ENCODE peak calls at places on chromosomes 7 and 10, in four cellular contexts. One of them, this sample, is unnamed.

GRCh38 chr10:266974-267425 is 131.7 kb downstream of the ZMYND11 start:
- DNase-seq in fibroblast of mammary gland: peak; percentile 41
- DNase-seq in MCF 10A: peak; percentile 80
- DNase-seq in heart left ventricle: no peak
- DNase-seq in this sample: peak; percentile 25

GRCh38 chr10:7956508-7956907 is 98.0 kb upstream of the GATA3 start:
- DNase-seq in fibroblast of mammary gland: peak; percentile 81
- DNase-seq in MCF 10A: peak; percentile 53
- DNase-seq in heart left ventricle: no peak
- DNase-seq in this sample: peak; percentile 86

GRCh38 chr10:70430489-70431445 is 10.7 kb downstream of the NODAL start:
- DNase-seq in fibroblast of mammary gland: peak; percentile 90
- DNase-seq in MCF 10A: no peak
- DNase-seq in heart left ventricle: no peak
- DNase-seq in this sample: peak; percentile 58

GRCh38 chr10:111119637-111120036 is 42.8 kb downstream of the ADRA2A start:
- DNase-seq in fibroblast of mammary gland: no peak
- DNase-seq in MCF 10A: no peak
- DNase-seq in heart left ventricle: no peak
- DNase-seq in this sample: no peak

GRCh38 chr10:119090968-119091367 is 10.4 kb upstream of the EIF3A start:
- DNase-seq in fibroblast of mammary gland: peak; percentile 91
- DNase-seq in MCF 10A: peak; percentile 80
- DNase-seq in heart left ventricle: no peak
- DNase-seq in this sample: peak; percentile 75

GRCh38 chr7:128827248-128827958 is 2.8 kb upstream of the FLNC start:
- DNase-seq in fibroblast of mammary gland: peak; percentile 96
- DNase-seq in MCF 10A: peak; percentile 69
- DNase-seq in heart left ventricle: no peak
- DNase-seq in this sample: peak; percentile 85

GRCh38 chr7:99278180-99278579 is 5.5 kb downstream of the MYH16 start:
- DNase-seq in fibroblast of mammary gland: no peak
- DNase-seq in MCF 10A: peak; percentile 14
- DNase-seq in heart left ventricle: no peak
- DNase-seq in this sample: no peak

GRCh38 chr10:91762878-91763277 is 35.3 kb upstream of the TNKS2 start:
- DNase-seq in fibroblast of mammary gland: no peak
- DNase-seq in MCF 10A: no peak
- DNase-seq in heart left ventricle: no peak
- DNase-seq in this sample: no peak

GRCh38 chr7:57413529-57414398 is 36.2 kb upstream of the ZNF716 start:
- DNase-seq in fibroblast of mammary gland: no peak
- DNase-seq in MCF 10A: no peak
- DNase-seq in heart left ventricle: no peak
- DNase-seq in this sample: no peak

GRCh38 chr7:69399038-69399800 is 199.1 kb upstream of the AUTS2 start:
- DNase-seq in fibroblast of mammary gland: peak; percentile 82
- DNase-seq in MCF 10A: no peak
- DNase-seq in heart left ventricle: no peak
- DNase-seq in this sample: peak; percentile 63

GRCh38 chr10:71092812-71093391 is 119.5 kb upstream of the UNC5B start:
- DNase-seq in fibroblast of mammary gland: no peak
- DNase-seq in MCF 10A: no peak
- DNase-seq in heart left ventricle: no peak
- DNase-seq in this sample: no peak

GRCh38 chr10:120750167-120750566 is 101.0 kb upstream of the WDR11 start:
- DNase-seq in fibroblast of mammary gland: no peak
- DNase-seq in MCF 10A: no peak
- DNase-seq in heart left ventricle: no peak
- DNase-seq in this sample: no peak

GRCh38 chr10:89440262-89440661 is 25.9 kb downstream of the IFIT5 start:
- DNase-seq in fibroblast of mammary gland: peak; percentile 28
- DNase-seq in MCF 10A: peak; percentile 55
- DNase-seq in heart left ventricle: peak; percentile 64
- DNase-seq in this sample: no peak

GRCh38 chr7:107372298-107372697 is 97.6 kb upstream of the GPR22 start:
- DNase-seq in fibroblast of mammary gland: peak; percentile 57
- DNase-seq in MCF 10A: peak; percentile 6
- DNase-seq in heart left ventricle: no peak
- DNase-seq in this sample: peak; percentile 44

GRCh38 chr7:33903770-33904679 is 1.3 kb upstream of the BMPER start:
- DNase-seq in fibroblast of mammary gland: peak; percentile 75
- DNase-seq in MCF 10A: no peak
- DNase-seq in heart left ventricle: peak; percentile 67
- DNase-seq in this sample: peak; percentile 74

GRCh38 chr7:112160771-112161150 is 45.4 kb downstream of the DOCK4 start:
- DNase-seq in fibroblast of mammary gland: no peak
- DNase-seq in MCF 10A: no peak
- DNase-seq in heart left ventricle: no peak
- DNase-seq in this sample: no peak

GRCh38 chr10:100265821-100266485 is 1.5 kb downstream of the CWF19L1 start:
- DNase-seq in fibroblast of mammary gland: no peak
- DNase-seq in MCF 10A: peak; percentile 46
- DNase-seq in heart left ventricle: no peak
- DNase-seq in this sample: peak; percentile 15

GRCh38 chr7:95509199-95509598 is 23.5 kb downstream of the ASB4 start:
- DNase-seq in fibroblast of mammary gland: peak; percentile 33
- DNase-seq in MCF 10A: peak; percentile 7
- DNase-seq in heart left ventricle: no peak
- DNase-seq in this sample: peak; percentile 18

GRCh38 chr7:156177396-156178055 is 365.3 kb upstream of the SHH start:
- DNase-seq in fibroblast of mammary gland: no peak
- DNase-seq in MCF 10A: no peak
- DNase-seq in heart left ventricle: no peak
- DNase-seq in this sample: no peak

GRCh38 chr10:117016271-117016670 is 11.3 kb upstream of the SHTN1 start:
- DNase-seq in fibroblast of mammary gland: no peak
- DNase-seq in MCF 10A: no peak
- DNase-seq in heart left ventricle: no peak
- DNase-seq in this sample: no peak

GRCh38 chr7:132713893-132714292 is 137.6 kb upstream of the PLXNA4 start:
- DNase-seq in fibroblast of mammary gland: no peak
- DNase-seq in MCF 10A: no peak
- DNase-seq in heart left ventricle: no peak
- DNase-seq in this sample: no peak

GRCh38 chr7:132708501-132708900 is 132.2 kb upstream of the PLXNA4 start:
- DNase-seq in fibroblast of mammary gland: no peak
- DNase-seq in MCF 10A: no peak
- DNase-seq in heart left ventricle: no peak
- DNase-seq in this sample: no peak

GRCh38 chr7:132705146-132705545 is 128.9 kb upstream of the PLXNA4 start:
- DNase-seq in fibroblast of mammary gland: no peak
- DNase-seq in MCF 10A: no peak
- DNase-seq in heart left ventricle: no peak
- DNase-seq in this sample: peak; percentile 1

DNA sequence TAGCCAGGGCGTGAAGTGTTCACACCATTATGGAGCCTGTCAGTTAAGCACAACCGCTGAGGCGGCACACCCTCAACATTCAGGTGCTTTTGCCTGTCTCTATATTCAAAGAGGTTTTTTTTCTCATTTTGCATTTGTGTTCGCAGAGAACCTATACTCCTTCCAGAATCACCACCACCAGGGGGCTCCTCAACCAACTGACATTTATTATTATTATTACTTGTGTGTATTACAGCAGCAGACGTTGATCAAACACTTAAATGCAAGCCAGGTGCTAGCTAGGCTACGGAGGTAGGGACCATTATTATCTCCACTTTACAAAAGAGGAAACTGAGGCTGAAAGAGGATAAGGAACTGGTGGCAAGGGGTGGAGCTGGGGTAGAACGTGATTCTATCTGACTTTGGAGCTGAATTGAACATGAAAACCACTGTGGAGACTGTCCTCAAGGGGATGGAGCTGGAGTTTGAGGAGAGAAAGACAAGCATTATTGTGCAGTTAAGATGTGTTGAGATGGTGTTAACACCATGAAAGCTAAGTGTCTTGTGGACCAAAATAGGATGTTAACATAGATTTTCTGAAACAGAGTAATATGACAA is 133.8 kb upstream of the PLXNA4 start:
- DNase-seq in fibroblast of mammary gland: peak; percentile 57
- DNase-seq in MCF 10A: peak; percentile 48
- DNase-seq in heart left ventricle: no peak
- DNase-seq in this sample: peak; percentile 42
- TF ChIP-seq CTCF in fibroblast of mammary gland: peak; percentile 68
- TF ChIP-seq CTCF in MCF 10A: peak; percentile 50
- TF ChIP-seq CTCF in heart left ventricle: peak; percentile 49
- TF ChIP-seq CTCF in this sample: peak; percentile 64

GRCh38 chr7:130152270-130153141 is 52.7 kb downstream of the TMEM209 start:
- DNase-seq in fibroblast of mammary gland: peak; percentile 71
- DNase-seq in MCF 10A: no peak
- DNase-seq in heart left ventricle: no peak
- DNase-seq in this sample: peak; percentile 43

GRCh38 chr7:130154131-130154500 is 51.1 kb downstream of the TMEM209 start:
- DNase-seq in fibroblast of mammary gland: no peak
- DNase-seq in MCF 10A: peak; percentile 48
- DNase-seq in heart left ventricle: no peak
- DNase-seq in this sample: no peak

GRCh38 chr7:130153251-130153908 is 51.8 kb downstream of the TMEM209 start:
- DNase-seq in fibroblast of mammary gland: no peak
- DNase-seq in MCF 10A: no peak
- DNase-seq in heart left ventricle: no peak
- DNase-seq in this sample: no peak

GRCh38 chr7:130156140-130156539 is 49.1 kb downstream of the TMEM209 start:
- DNase-seq in fibroblast of mammary gland: no peak
- DNase-seq in MCF 10A: no peak
- DNase-seq in heart left ventricle: no peak
- DNase-seq in this sample: no peak

GRCh38 chr7:130154501-130155317 is 50.5 kb downstream of the TMEM209 start:
- DNase-seq in fibroblast of mammary gland: no peak
- DNase-seq in MCF 10A: peak; percentile 9
- DNase-seq in heart left ventricle: no peak
- DNase-seq in this sample: no peak
- TF ChIP-seq CTCF in fibroblast of mammary gland: peak; percentile 13
- TF ChIP-seq CTCF in MCF 10A: peak; percentile 18
- TF ChIP-seq CTCF in heart left ventricle: peak; percentile 7
- TF ChIP-seq CTCF in this sample: peak; percentile 16

DNA sequence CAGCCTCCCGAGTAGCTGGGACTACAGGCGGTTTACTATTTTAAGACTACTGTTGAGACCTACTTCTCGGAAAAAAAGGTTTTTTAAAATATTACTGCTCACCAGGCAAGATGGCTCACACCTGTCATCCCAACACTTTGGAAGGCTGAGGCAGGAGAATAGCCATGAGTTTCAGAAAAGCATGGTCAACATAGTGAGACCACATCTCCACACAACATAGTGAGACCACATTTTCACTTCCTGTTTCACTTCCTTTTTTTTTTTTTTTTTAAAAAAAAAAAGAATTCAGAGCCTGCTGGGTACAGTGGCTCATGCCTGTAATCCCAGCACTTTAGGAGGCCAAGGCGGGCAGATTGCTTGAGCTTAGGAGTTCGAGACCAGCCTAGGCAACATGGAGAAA is 46.5 kb downstream of the SVOPL start:
- DNase-seq in fibroblast of mammary gland: no peak
- DNase-seq in MCF 10A: no peak
- DNase-seq in heart left ventricle: no peak
- DNase-seq in this sample: no peak
- TF ChIP-seq CTCF in fibroblast of mammary gland: no peak
- TF ChIP-seq CTCF in MCF 10A: no peak
- TF ChIP-seq CTCF in heart left ventricle: no peak
- TF ChIP-seq CTCF in this sample: no peak

DNA sequence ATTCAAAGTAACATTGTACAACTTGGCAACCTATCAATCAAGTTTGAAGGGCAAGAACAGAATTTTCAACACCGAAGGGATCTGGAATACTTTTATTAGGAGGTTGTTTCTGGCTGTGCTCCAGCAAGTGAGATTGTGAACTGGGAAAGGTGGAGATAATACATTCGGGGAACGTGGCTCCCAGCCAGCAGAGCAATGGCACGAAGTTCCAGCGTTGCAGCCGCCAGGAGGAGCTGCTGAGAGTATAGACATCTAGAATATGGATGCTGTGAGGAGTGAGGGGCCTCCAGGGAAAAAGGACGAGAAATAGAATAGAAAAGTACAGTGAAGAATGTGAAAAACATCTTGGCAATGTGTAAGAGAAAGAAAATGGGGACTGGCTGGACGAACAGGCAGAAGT is 69.5 kb downstream of the TCERG1L start:
- DNase-seq in fibroblast of mammary gland: no peak
- DNase-seq in MCF 10A: no peak
- DNase-seq in heart left ventricle: peak; percentile 43
- DNase-seq in this sample: no peak
- TF ChIP-seq CTCF in fibroblast of mammary gland: no peak
- TF ChIP-seq CTCF in MCF 10A: no peak
- TF ChIP-seq CTCF in heart left ventricle: no peak
- TF ChIP-seq CTCF in this sample: no peak

GRCh38 chr7:130982160-130982638 is 248.2 kb upstream of the KLF14 start:
- DNase-seq in fibroblast of mammary gland: peak; percentile 66
- DNase-seq in MCF 10A: peak; percentile 69
- DNase-seq in heart left ventricle: no peak
- DNase-seq in this sample: peak; percentile 41
- TF ChIP-seq CTCF in fibroblast of mammary gland: peak; percentile 90
- TF ChIP-seq CTCF in MCF 10A: peak; percentile 68
- TF ChIP-seq CTCF in heart left ventricle: peak; percentile 64
- TF ChIP-seq CTCF in this sample: peak; percentile 78

GRCh38 chr7:11376549-11376948 is 402.9 kb downstream of the PHF14 start:
- DNase-seq in fibroblast of mammary gland: no peak
- DNase-seq in MCF 10A: no peak
- DNase-seq in heart left ventricle: no peak
- DNase-seq in this sample: no peak

GRCh38 chr7:11369696-11370095 is 396.0 kb downstream of the PHF14 start:
- DNase-seq in fibroblast of mammary gland: no peak
- DNase-seq in MCF 10A: no peak
- DNase-seq in heart left ventricle: no peak
- DNase-seq in this sample: no peak

GRCh38 chr7:11374629-11375028 is 401.0 kb downstream of the PHF14 start:
- DNase-seq in fibroblast of mammary gland: no peak
- DNase-seq in MCF 10A: no peak
- DNase-seq in heart left ventricle: no peak
- DNase-seq in this sample: no peak

GRCh38 chr7:11379641-11380040 is 406.0 kb downstream of the PHF14 start:
- DNase-seq in fibroblast of mammary gland: no peak
- DNase-seq in MCF 10A: no peak
- DNase-seq in heart left ventricle: no peak
- DNase-seq in this sample: no peak

DNA sequence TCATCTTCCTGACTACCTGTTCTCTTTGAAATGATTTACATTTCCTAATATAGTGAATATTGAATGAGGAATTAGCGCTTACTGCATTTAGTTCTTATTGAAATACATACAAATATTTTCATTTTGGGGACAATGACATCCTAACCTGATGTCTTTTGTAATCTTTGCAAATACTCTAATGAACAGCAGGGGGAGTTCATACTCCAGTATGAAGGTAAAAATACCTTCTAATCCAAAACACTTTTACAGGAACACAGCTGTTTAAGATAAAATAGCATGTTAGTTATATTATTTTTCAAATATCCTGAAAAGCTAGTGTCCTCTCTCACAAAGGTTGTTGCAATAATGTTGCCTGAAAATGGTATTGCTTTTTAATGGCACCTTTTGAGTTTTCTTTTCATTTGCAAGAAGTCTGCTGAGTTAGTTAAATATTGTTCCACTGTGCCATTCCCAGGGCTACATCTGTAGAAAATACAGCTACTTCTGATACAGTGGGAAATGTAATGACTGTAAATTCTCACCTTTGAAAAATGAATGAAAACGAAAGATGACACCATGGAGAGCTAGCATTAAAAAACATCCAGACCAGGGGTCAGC is 400.0 kb downstream of the PHF14 start:
- DNase-seq in fibroblast of mammary gland: peak; percentile 18
- DNase-seq in MCF 10A: peak; percentile 33
- DNase-seq in heart left ventricle: no peak
- DNase-seq in this sample: no peak
- TF ChIP-seq CTCF in fibroblast of mammary gland: peak; percentile 52
- TF ChIP-seq CTCF in MCF 10A: peak; percentile 45
- TF ChIP-seq CTCF in heart left ventricle: peak; percentile 33
- TF ChIP-seq CTCF in this sample: peak; percentile 55

This sample was measured in AG10803.